ENCODE peak calls at places on chromosomes 11 and 22, in four cellular contexts. H, R, C and L are unnamed samples.

GRCh38 chr11:7473702-7474101 is 11.6 kb upstream of the OLFML1 start:
- DNase-seq in H (no peak), R (no peak), C (no peak), L (no peak)

GRCh38 chr11:70790671-70791300 is 392.5 kb downstream of the CTTN start:
- DNase-seq in H (no peak), R (peak), C (no peak), L (no peak)

GRCh38 chr11:1377231-1377780 is 12.4 kb upstream of the BRSK2 start:
- DNase-seq in H (no peak), R (no peak), C (no peak), L (no peak)

GRCh38 chr22:25970996-25971811 is 198.1 kb upstream of the SEZ6L start:
- DNase-seq in H (no peak), R (peak), C (no peak), L (no peak)

GRCh38 chr11:62025429-62026105 is 58.1 kb upstream of the FTH1 start:
- DNase-seq in H (peak), R (no peak), C (peak), L (no peak)

GRCh38 chr11:1632053-1632714 is 2.6 kb downstream of the KRTAP5-5 start:
- DNase-seq in H (no peak), R (no peak), C (no peak), L (no peak)

GRCh38 chr11:73950869-73951710 is at the start of gene DNAJB13:
- DNase-seq in H (no peak), R (peak), C (no peak), L (peak)

GRCh38 chr11:93770160-93770559 is 13.9 kb upstream of the MED17 start:
- DNase-seq in H (no peak), R (no peak), C (no peak), L (no peak)

GRCh38 chr22:20316217-20316843 is 3.5 kb downstream of the DGCR6L start:
- DNase-seq in H (no peak), R (peak), C (no peak), L (no peak)

GRCh38 chr11:108483163-108483562 is 15.0 kb downstream of the POGLUT3 start:
- DNase-seq in H (no peak), R (no peak), C (no peak), L (no peak)

GRCh38 chr22:20615021-20615420 is 107.6 kb downstream of the MED15 start:
- DNase-seq in H (no peak), R (no peak), C (no peak), L (no peak)

DNA sequence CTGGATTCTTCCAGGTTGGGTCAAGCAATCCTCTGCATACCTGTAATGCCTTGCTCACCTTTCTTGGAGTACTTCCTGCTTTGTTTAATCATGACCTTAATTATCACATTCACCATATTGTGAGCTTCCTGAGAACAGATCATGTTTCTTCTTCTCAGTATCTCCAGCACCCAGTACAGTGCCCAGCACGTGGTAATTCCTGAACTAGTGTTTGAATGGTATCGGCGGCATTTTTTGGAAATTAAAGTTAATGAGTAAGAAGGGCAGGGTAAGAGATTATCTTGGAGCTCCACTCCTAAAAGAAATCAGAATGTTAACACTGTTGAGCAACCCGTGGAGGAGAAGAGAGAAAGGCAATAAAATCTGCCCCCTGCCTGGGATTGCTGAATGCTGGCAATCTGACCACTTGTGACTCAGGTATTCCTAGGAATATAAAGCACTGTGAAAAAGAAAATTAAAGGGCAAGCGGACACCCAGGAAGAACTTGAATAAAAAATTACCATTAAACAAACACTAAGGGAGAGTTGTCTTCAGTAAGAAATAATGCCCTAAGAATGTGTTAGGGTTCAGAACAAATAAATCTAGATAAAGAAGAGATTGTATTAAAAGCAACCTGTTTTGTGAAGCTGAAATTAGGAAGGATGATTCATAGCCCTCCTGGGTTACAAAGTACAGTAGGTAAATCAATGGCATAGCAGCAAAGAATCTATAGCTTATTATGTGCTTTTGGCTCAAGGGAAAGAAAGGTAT is 92.9 kb downstream of the PDHX start:
- DNase-seq in H (no peak), R (no peak), C (peak), L (no peak)
- TF ChIP-seq CTCF in H (no peak), R (no peak), C (no peak), L (no peak)

GRCh38 chr22:37007666-37008065 is 11.6 kb downstream of the TST start:
- DNase-seq in H (no peak), R (peak), C (no peak), L (no peak)
- TF ChIP-seq CTCF in H (no peak), R (no peak), C (no peak), L (no peak)

GRCh38 chr22:44444341-44445306 is 53.4 kb downstream of the RTL6 start:
- DNase-seq in H (no peak), R (peak), C (no peak), L (no peak)
- TF ChIP-seq CTCF in H (no peak), R (peak), C (peak), L (peak)

DNA sequence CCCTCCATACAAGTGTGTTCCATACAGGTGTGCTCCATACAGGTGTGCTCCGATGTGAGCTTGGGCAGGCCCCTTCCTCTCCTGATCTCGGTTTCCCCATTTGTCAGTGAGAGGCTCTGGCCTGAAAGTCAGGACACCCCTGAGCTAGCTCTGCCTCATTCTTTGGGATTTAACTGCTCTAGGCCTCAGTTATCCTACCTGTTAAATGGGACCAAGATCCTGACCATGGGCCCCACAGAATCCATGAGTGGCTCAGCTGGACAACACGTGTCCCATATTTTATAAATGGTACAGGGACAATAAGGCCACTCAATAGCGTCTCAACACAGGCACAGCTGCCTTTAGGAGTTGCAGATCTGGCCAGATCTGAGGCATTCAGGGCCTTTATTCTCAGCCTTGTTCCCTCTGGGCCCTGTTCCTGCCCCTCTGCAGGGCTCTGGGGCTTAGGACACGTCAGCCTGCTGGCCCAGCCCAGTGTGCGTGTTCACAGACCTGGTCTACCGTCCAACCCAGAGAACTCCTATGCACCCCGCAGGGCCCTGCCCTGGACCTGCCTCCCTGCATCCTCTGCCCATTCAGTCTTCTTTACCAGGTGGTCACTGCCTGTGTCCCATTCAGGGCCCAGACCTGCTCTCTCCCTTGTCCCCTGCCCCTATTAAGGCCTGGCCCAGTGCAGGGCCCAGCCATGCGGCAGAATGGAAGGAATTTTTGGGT is 18.9 kb upstream of the IGLL1 start:
- DNase-seq in H (no peak), R (no peak), C (no peak), L (no peak)
- TF ChIP-seq CTCF in H (no peak), R (no peak), C (no peak), L (no peak)

DNA sequence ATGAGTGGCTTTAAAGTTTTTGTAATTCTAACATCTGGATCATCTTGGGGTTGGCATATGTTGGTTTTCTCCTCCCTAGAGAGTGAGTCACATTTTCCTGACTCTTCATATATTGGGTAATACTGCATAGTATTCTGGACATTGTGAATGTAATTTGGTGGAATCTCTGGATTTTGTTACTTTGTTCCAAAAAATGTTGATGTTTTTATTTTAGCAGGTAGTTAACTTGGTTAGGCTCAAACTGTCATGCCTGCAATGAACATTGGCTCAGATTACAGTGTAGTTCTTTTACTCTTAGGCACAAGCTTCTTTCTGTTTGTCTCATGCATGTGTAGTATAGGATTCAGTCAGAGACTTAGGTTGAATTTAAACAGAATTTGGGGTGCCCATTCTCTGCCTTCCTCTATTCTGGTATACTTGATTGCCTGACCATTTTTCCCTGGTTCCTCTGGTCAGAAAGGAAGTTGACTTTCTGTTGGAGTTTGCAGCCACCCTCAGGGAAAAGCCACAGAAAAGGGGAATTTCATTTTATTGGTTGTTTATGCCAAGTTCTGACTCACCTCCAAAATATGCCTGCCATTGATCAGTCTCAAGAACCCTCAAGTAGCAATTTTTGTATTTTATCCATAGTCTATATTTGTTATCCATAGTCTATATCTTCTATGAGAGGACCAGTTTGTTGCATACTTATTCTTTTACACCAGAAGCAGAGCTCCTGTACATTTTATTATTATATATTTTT is 151.7 kb downstream of the UVRAG start:
- DNase-seq in H (no peak), R (no peak), C (peak), L (no peak)
- TF ChIP-seq CTCF in H (no peak), R (no peak), C (no peak), L (no peak)

DNA sequence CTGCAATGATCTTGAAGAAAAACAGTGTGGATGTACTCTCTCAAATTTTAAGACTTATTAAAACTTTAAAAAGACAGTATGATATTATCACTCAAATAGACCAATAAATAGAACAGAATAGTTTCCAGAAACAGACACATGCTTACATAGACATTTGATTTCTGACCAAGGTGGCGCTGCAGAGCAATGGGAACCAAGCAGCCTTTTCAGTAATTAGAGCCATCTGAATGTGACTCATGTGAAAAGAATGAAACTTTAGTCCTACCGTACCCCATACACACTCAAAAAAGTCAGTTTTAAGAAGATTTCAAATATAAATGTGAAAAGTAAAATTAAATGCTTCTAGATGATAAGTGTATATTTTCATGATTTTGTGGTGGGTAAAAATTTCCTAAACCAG is 74.2 kb upstream of the MS4A8 start:
- DNase-seq in H (no peak), R (peak), C (peak), L (no peak)
- TF ChIP-seq CTCF in H (no peak), R (peak), C (peak), L (peak)

GRCh38 chr22:49151256-49152131 is 676.2 kb downstream of the BRD1 start:
- DNase-seq in H (no peak), R (no peak), C (no peak), L (no peak)
- TF ChIP-seq CTCF in H (no peak), R (no peak), C (no peak), L (no peak)

GRCh38 chr22:37943471-37944198 is 9.8 kb downstream of the C22orf23 start:
- DNase-seq in H (no peak), R (no peak), C (no peak), L (no peak)

GRCh38 chr22:37940698-37941376 is 12.6 kb downstream of the C22orf23 start:
- DNase-seq in H (no peak), R (no peak), C (no peak), L (no peak)
- TF ChIP-seq CTCF in H (no peak), R (no peak), C (no peak), L (no peak)